ENCODE peak calls at places on chromosomes 2 and 18, in nine cellular contexts. Q is upper lobe of right lung; F is kidney epithelial cell; X is adrenal gland; V is effector memory CD4-positive, alpha-beta T cell; A is AG10803; E is A549; P is astrocyte of the spinal cord; M is cardiac muscle cell. T is an unnamed sample.

GRCh38 chr2:234310166-234310565 is 186.7 kb downstream of the ARL4C start:
- DNase-seq in Q (no peak), F (no peak), X (no peak), V (no peak), A (no peak), E (no peak), P (no peak), M (no peak), T (no peak)

GRCh38 chr2:4964579-4964978 is 727.6 kb upstream of the SOX11 start:
- DNase-seq in Q (no peak), F (no peak), X (no peak), V (no peak), A (no peak), E (no peak), P (no peak), M (no peak), T (no peak)

GRCh38 chr2:240791211-240791800 is 28.7 kb downstream of the KIF1A start:
- DNase-seq in Q (no peak), F (no peak), X (no peak), V (no peak), A (no peak), E (no peak), P (no peak), M (no peak), T (no peak)

GRCh38 chr2:207746131-207746530 is 23.6 kb downstream of the FZD5 start:
- DNase-seq in Q (no peak), F (no peak), X (peak; percentile 69), V (no peak), A (peak; percentile 74), E (peak; percentile 81), P (peak; percentile 74), M (peak; percentile 82), T (peak; percentile 73)

GRCh38 chr2:7672027-7672684 is 754.9 kb downstream of the RNF144A start:
- DNase-seq in Q (peak; percentile 78), F (no peak), X (peak; percentile 48), V (peak; percentile 9), A (no peak), E (peak; percentile 75), P (peak; percentile 62), M (peak; percentile 54), T (no peak)

GRCh38 chr2:205188516-205189138 is 493.7 kb upstream of the NRP2 start:
- DNase-seq in Q (no peak), F (no peak), X (peak; percentile 74), V (no peak), A (peak; percentile 81), E (peak; percentile 16), P (peak; percentile 69), M (peak; percentile 96), T (peak; percentile 18)

GRCh38 chr2:112881217-112882000 is 29.6 kb upstream of the IL37 start:
- DNase-seq in Q (no peak), F (no peak), X (peak; percentile 37), V (no peak), A (peak; percentile 84), E (no peak), P (peak; percentile 79), M (peak; percentile 92), T (no peak)

GRCh38 chr2:191318037-191318728 is 73.0 kb downstream of the MYO1B start:
- DNase-seq in Q (no peak), F (no peak), X (no peak), V (no peak), A (peak; percentile 55), E (no peak), P (peak; percentile 81), M (peak; percentile 71), T (peak; percentile 32)

GRCh38 chr2:239312741-239313246 is 88.0 kb downstream of the HDAC4 start:
- DNase-seq in Q (no peak), F (no peak), X (no peak), V (no peak), A (peak; percentile 17), E (no peak), P (no peak), M (no peak), T (no peak)

GRCh38 chr2:60213865-60214657 is 339.4 kb downstream of the BCL11A start:
- DNase-seq in Q (no peak), F (no peak), X (peak; percentile 69), V (no peak), A (peak; percentile 62), E (peak; percentile 10), P (no peak), M (peak; percentile 29), T (peak; percentile 11)

GRCh38 chr18:9575558-9575957 is 38.8 kb downstream of the PPP4R1 start:
- DNase-seq in Q (peak; percentile 64), F (peak; percentile 84), X (peak; percentile 94), V (no peak), A (peak; percentile 94), E (peak; percentile 95), P (peak; percentile 94), M (peak; percentile 99), T (peak; percentile 81)

GRCh38 chr2:126899786-126900185 is 1.1 kb downstream of the TEX51 start:
- DNase-seq in Q (no peak), F (no peak), X (no peak), V (no peak), A (no peak), E (no peak), P (no peak), M (no peak), T (no peak)

GRCh38 chr2:232058063-232058877 is 96.8 kb downstream of the DIS3L2 start:
- DNase-seq in Q (no peak), F (no peak), X (no peak), V (no peak), A (no peak), E (no peak), P (no peak), M (no peak), T (no peak)

GRCh38 chr2:182716665-182716990 is 571 bp downstream of the DNAJC10 start:
- DNase-seq in Q (peak; percentile 71), F (no peak), X (no peak), V (no peak), A (no peak), E (no peak), P (peak; percentile 8), M (no peak), T (peak; percentile 17)

DNA sequence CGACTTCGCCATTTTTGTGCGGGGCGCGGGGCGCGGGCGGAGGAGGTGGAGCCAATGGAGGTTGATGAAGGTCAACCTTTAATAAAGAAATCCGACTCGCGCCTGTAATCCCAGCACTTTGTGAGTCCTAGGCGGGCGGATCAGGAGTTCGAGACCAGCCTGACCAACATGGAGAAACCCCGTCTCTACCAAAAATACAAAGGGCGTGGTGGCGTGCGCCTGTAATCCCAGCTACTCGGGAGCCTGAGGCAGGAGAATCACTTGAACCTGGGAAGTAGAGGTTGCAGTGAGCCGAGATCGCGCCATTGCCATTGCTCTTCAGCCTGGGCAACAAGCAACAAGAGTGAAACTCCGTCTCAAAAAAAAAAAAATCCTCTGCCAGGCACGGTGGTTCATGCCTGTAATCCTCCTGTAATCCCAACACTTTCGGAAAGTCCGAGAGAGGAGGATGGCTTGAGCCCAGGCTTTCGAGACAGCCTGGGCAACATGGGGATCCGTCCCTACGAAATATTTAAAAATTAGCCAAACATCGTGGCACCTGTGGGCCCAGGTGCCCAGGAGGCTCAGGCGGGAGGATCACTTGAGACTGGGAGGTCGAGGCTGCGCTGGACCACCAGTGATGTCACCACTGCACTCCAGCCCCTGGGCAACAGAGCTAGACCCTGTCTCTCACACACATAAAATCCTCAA is 490 bp upstream of the PREB start:
- DNase-seq in Q (no peak), F (no peak), X (no peak), V (no peak), A (no peak), E (no peak), P (no peak), M (no peak), T (no peak)
- H3K4me3 ChIP-seq in Q (peak overlapping the region; percentile 99), F (peak overlapping the region; percentile 3), X (no peak overlapping the region), V (peak overlapping the region; percentile 99), A (peak overlapping the region; percentile 30), E (peak overlapping the region; percentile 89), P (peak overlapping the region; percentile 25), M (no peak overlapping the region), T (peak overlapping the region; percentile 100)

GRCh38 chr18:13455960-13456471 is 237.5 kb downstream of the LDLRAD4 start:
- DNase-seq in Q (no peak), F (no peak), X (peak; percentile 52), V (no peak), A (no peak), E (no peak), P (no peak), M (no peak), T (peak; percentile 76)
- H3K4me3 ChIP-seq in Q (no peak overlapping the region), F (no peak overlapping the region), X (no peak overlapping the region), V (no peak overlapping the region), A (no peak overlapping the region), E (no peak overlapping the region), P (no peak overlapping the region), M (no peak overlapping the region), T (no peak overlapping the region)

GRCh38 chr2:154700142-154700541 is 1.6 kb downstream of the KCNJ3 start:
- DNase-seq in Q (no peak), F (no peak), X (no peak), V (no peak), A (no peak), E (no peak), P (no peak), M (no peak), T (no peak)

GRCh38 chr2:154698238-154698788 is at the start of gene KCNJ3:
- DNase-seq in Q (no peak), F (no peak), X (no peak), V (no peak), A (no peak), E (no peak), P (no peak), M (no peak), T (no peak)

GRCh38 chr2:154697422-154698237 is 865 bp upstream of the KCNJ3 start:
- DNase-seq in Q (peak; percentile 65), F (no peak), X (no peak), V (no peak), A (no peak), E (no peak), P (no peak), M (peak; percentile 7), T (peak; percentile 29)

GRCh38 chr2:154699560-154699901 is 1.0 kb downstream of the KCNJ3 start:
- DNase-seq in Q (no peak), F (no peak), X (no peak), V (no peak), A (no peak), E (no peak), P (no peak), M (no peak), T (no peak)

GRCh38 chr2:154698789-154699559 is 479 bp downstream of the KCNJ3 start:
- DNase-seq in Q (no peak), F (no peak), X (no peak), V (no peak), A (no peak), E (no peak), P (no peak), M (no peak), T (no peak)
- H3K4me3 ChIP-seq in Q (no peak overlapping the region), F (peak overlapping the region; percentile 19), X (no peak overlapping the region), V (no peak overlapping the region), A (no peak overlapping the region), E (peak overlapping the region; percentile 51), P (peak overlapping the region; percentile 2), M (peak overlapping the region; percentile 52), T (no peak overlapping the region)

DNA sequence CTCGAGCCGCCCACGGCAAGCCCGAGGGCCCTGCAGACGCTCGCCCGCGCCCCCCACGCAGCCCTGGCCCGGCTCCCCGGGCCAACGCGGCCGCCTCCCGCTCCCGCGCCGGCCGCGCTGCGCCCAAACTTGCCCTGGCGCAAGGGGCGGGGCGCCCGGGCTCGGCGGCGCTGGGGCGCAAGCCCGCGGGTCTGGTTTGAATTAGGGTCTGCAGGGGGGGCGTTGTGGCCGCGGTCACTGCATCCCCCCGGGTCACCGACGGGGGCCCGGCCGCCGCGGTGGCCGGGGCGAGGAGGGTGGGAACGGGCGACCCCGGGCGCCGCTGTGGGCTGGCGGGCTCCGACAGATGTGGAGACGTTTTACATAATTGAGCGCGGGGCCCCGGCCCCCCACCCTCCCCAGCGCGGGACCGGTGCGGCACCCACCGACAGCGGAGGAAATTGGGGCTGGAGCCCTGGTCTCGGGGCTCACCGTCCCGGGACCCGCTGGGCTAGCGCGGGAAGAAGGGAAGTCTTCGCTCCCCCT is 677 bp downstream of the SDC1 start:
- DNase-seq in Q (no peak), F (no peak), X (no peak), V (no peak), A (no peak), E (no peak), P (no peak), M (no peak), T (no peak)
- H3K4me3 ChIP-seq in Q (peak overlapping the region; percentile 65), F (peak overlapping the region; percentile 73), X (no peak overlapping the region), V (peak overlapping the region; percentile 46), A (peak overlapping the region; percentile 65), E (peak overlapping the region; percentile 95), P (peak overlapping the region; percentile 61), M (peak overlapping the region; percentile 64), T (peak overlapping the region; percentile 49)